ENCODE peak calls at places on chromosomes 1 and 21, in five cellular contexts. One of them, this sample, is unnamed.

GRCh38 chr1:156253634-156254033 is 5.8 kb upstream of the PAQR6 start:
- DNase-seq in nephron progenitor cell: no peak
- DNase-seq in tibial artery: no peak
- DNase-seq in AG10803: no peak
- DNase-seq in pancreas: no peak
- DNase-seq in this sample: no peak

GRCh38 chr1:24349891-24350290 is 30.7 kb downstream of the GRHL3 start:
- DNase-seq in nephron progenitor cell: no peak
- DNase-seq in pancreas: no peak
- DNase-seq in AG10803: no peak
- DNase-seq in tibial artery: no peak
- DNase-seq in this sample: no peak

GRCh38 chr1:106526650-106527049 is 529.8 kb upstream of the PRMT6 start:
- DNase-seq in pancreas: no peak
- DNase-seq in tibial artery: no peak
- DNase-seq in nephron progenitor cell: no peak
- DNase-seq in AG10803: peak
- DNase-seq in this sample: peak

GRCh38 chr1:206908038-206908437 is 10.8 kb downstream of the IL24 start:
- DNase-seq in nephron progenitor cell: no peak
- DNase-seq in tibial artery: peak
- DNase-seq in pancreas: no peak
- DNase-seq in AG10803: no peak
- DNase-seq in this sample: no peak

GRCh38 chr21:45404726-45405270 is at the start of gene COL18A1:
- DNase-seq in nephron progenitor cell: peak
- DNase-seq in pancreas: peak
- DNase-seq in AG10803: no peak
- DNase-seq in tibial artery: peak
- DNase-seq in this sample: peak

GRCh38 chr21:34530264-34530663 is 18.3 kb upstream of the KCNE1 start:
- DNase-seq in tibial artery: no peak
- DNase-seq in AG10803: peak
- DNase-seq in pancreas: no peak
- DNase-seq in nephron progenitor cell: no peak
- DNase-seq in this sample: peak

GRCh38 chr1:37403166-37403565 is 71.2 kb upstream of the ZC3H12A start:
- DNase-seq in AG10803: no peak
- DNase-seq in tibial artery: no peak
- DNase-seq in pancreas: no peak
- DNase-seq in nephron progenitor cell: no peak
- DNase-seq in this sample: no peak

GRCh38 chr1:3378411-3379208 is 75.9 kb upstream of the ARHGEF16 start:
- DNase-seq in tibial artery: no peak
- DNase-seq in pancreas: no peak
- DNase-seq in nephron progenitor cell: no peak
- DNase-seq in AG10803: no peak
- DNase-seq in this sample: no peak

GRCh38 chr1:11013160-11013531 is 692 bp downstream of the TARDBP start:
- DNase-seq in nephron progenitor cell: no peak
- DNase-seq in pancreas: no peak
- DNase-seq in AG10803: peak
- DNase-seq in tibial artery: no peak
- DNase-seq in this sample: peak

GRCh38 chr1:98294127-98294526 is 367.4 kb upstream of the SNX7 start:
- DNase-seq in pancreas: no peak
- DNase-seq in tibial artery: no peak
- DNase-seq in nephron progenitor cell: no peak
- DNase-seq in AG10803: no peak
- DNase-seq in this sample: no peak

GRCh38 chr1:24386241-24386640 is 27.3 kb downstream of the STPG1 start:
- DNase-seq in tibial artery: no peak
- DNase-seq in nephron progenitor cell: no peak
- DNase-seq in AG10803: peak
- DNase-seq in pancreas: no peak
- DNase-seq in this sample: no peak

GRCh38 chr1:26288311-26288941 is 8.5 kb downstream of the SH3BGRL3 start:
- DNase-seq in tibial artery: no peak
- DNase-seq in nephron progenitor cell: no peak
- DNase-seq in pancreas: no peak
- DNase-seq in AG10803: no peak
- DNase-seq in this sample: no peak

GRCh38 chr1:1264868-1265272 is 8.8 kb downstream of the UBE2J2 start:
- DNase-seq in nephron progenitor cell: no peak
- DNase-seq in tibial artery: no peak
- DNase-seq in AG10803: peak
- DNase-seq in pancreas: no peak
- DNase-seq in this sample: peak

GRCh38 chr1:213417225-213417820 is 366.3 kb downstream of the RPS6KC1 start:
- DNase-seq in pancreas: no peak
- DNase-seq in nephron progenitor cell: no peak
- DNase-seq in tibial artery: no peak
- DNase-seq in AG10803: no peak
- DNase-seq in this sample: no peak

GRCh38 chr1:101257500-101258325 is 20.9 kb downstream of the S1PR1 start:
- DNase-seq in AG10803: no peak
- DNase-seq in tibial artery: no peak
- DNase-seq in pancreas: no peak
- DNase-seq in nephron progenitor cell: no peak
- DNase-seq in this sample: peak

GRCh38 chr21:37266515-37267221 is 466 bp downstream of the VPS26C start:
- DNase-seq in pancreas: no peak
- DNase-seq in AG10803: peak
- DNase-seq in nephron progenitor cell: peak
- DNase-seq in tibial artery: no peak
- DNase-seq in this sample: peak

GRCh38 chr1:9263276-9263855 is 28.8 kb downstream of the H6PD start:
- DNase-seq in pancreas: no peak
- DNase-seq in tibial artery: no peak
- DNase-seq in AG10803: no peak
- DNase-seq in nephron progenitor cell: no peak
- DNase-seq in this sample: no peak

GRCh38 chr1:167453156-167453555 is 65.2 kb downstream of the CD247 start:
- DNase-seq in AG10803: no peak
- DNase-seq in tibial artery: no peak
- DNase-seq in nephron progenitor cell: no peak
- DNase-seq in pancreas: no peak
- DNase-seq in this sample: no peak

GRCh38 chr1:202926578-202927491 is at the start of gene KLHL12:
- DNase-seq in tibial artery: peak
- DNase-seq in pancreas: peak
- DNase-seq in AG10803: peak
- DNase-seq in nephron progenitor cell: peak
- DNase-seq in this sample: peak
- TF ChIP-seq CTCF in tibial artery: peak
- TF ChIP-seq CTCF in pancreas: peak
- TF ChIP-seq CTCF in AG10803: peak
- TF ChIP-seq CTCF in nephron progenitor cell: peak
- TF ChIP-seq CTCF in this sample: peak

GRCh38 chr1:230215049-230215448 is 148.0 kb downstream of the GALNT2 start:
- DNase-seq in nephron progenitor cell: no peak
- DNase-seq in tibial artery: peak
- DNase-seq in AG10803: peak
- DNase-seq in pancreas: peak
- DNase-seq in this sample: peak
- TF ChIP-seq CTCF in nephron progenitor cell: no peak
- TF ChIP-seq CTCF in tibial artery: peak
- TF ChIP-seq CTCF in AG10803: peak
- TF ChIP-seq CTCF in pancreas: peak
- TF ChIP-seq CTCF in this sample: peak

GRCh38 chr1:16006552-16007485 is 2.8 kb downstream of the SRARP start:
- DNase-seq in AG10803: peak
- DNase-seq in nephron progenitor cell: no peak
- DNase-seq in tibial artery: no peak
- DNase-seq in pancreas: no peak
- DNase-seq in this sample: peak
- TF ChIP-seq CTCF in AG10803: peak
- TF ChIP-seq CTCF in nephron progenitor cell: no peak
- TF ChIP-seq CTCF in tibial artery: no peak
- TF ChIP-seq CTCF in pancreas: no peak
- TF ChIP-seq CTCF in this sample: peak

GRCh38 chr1:194338241-194338948 is 1152.0 kb upstream of the B3GALT2 start:
- DNase-seq in tibial artery: no peak
- DNase-seq in pancreas: no peak
- DNase-seq in nephron progenitor cell: no peak
- DNase-seq in AG10803: no peak
- DNase-seq in this sample: no peak
- TF ChIP-seq CTCF in tibial artery: no peak
- TF ChIP-seq CTCF in pancreas: no peak
- TF ChIP-seq CTCF in nephron progenitor cell: no peak
- TF ChIP-seq CTCF in AG10803: no peak
- TF ChIP-seq CTCF in this sample: no peak